ENCODE peak calls at places on chromosome 1, in seven cellular contexts. M, W, N, X, B, K and R are unnamed samples.

GRCh38 chr1:204128964-204129896 is 22.6 kb downstream of the ETNK2 start:
- DNase-seq in X (peak), B (peak), W (peak), M (peak), N (peak), K (peak), R (peak)

GRCh38 chr1:8463144-8463927 is 145.4 kb downstream of the SLC45A1 start:
- DNase-seq in N (no peak), B (peak), K (peak), W (no peak), M (peak), X (no peak), R (no peak)

GRCh38 chr1:228898582-228898992 is 163.3 kb downstream of the RHOU start:
- DNase-seq in M (no peak), X (no peak), K (no peak), W (no peak), B (no peak), N (no peak), R (no peak)

GRCh38 chr1:205925730-205926129 is 17.5 kb downstream of the SLC26A9 start:
- DNase-seq in B (peak), W (no peak), M (no peak), X (no peak), N (no peak), K (peak), R (peak)

GRCh38 chr1:37423810-37424209 is 50.6 kb upstream of the ZC3H12A start:
- DNase-seq in K (no peak), N (no peak), M (peak), W (no peak), X (no peak), B (no peak), R (no peak)

GRCh38 chr1:197919523-197920301 is 2.5 kb downstream of the LHX9 start:
- DNase-seq in B (no peak), M (no peak), K (no peak), N (peak), W (no peak), X (no peak), R (no peak)

GRCh38 chr1:248691567-248692155 is 10.9 kb downstream of the OR14I1 start:
- DNase-seq in N (no peak), K (no peak), B (no peak), W (no peak), X (no peak), M (no peak), R (no peak)

GRCh38 chr1:72285074-72285425 is 2.7 kb upstream of the NEGR1 start:
- DNase-seq in W (no peak), B (no peak), K (no peak), N (no peak), M (no peak), X (no peak), R (peak)

GRCh38 chr1:27858072-27858948 is 14.0 kb upstream of the THEMIS2 start:
- DNase-seq in X (peak), N (peak), B (peak), M (peak), W (peak), K (peak), R (peak)

GRCh38 chr1:10178602-10179407 is 31.6 kb upstream of the KIF1B start:
- DNase-seq in W (no peak), N (peak), X (peak), M (no peak), B (no peak), K (no peak), R (no peak)

GRCh38 chr1:15618685-15619525 is 1.6 kb downstream of the DDI2 start:
- DNase-seq in X (no peak), B (peak), K (peak), W (no peak), N (no peak), M (no peak), R (peak)

GRCh38 chr1:181116819-181117390 is 28.4 kb downstream of the IER5 start:
- DNase-seq in N (no peak), X (no peak), W (no peak), B (no peak), M (no peak), K (no peak), R (no peak)

GRCh38 chr1:53766766-53767409 is 27.9 kb upstream of the GLIS1 start:
- DNase-seq in X (no peak), M (no peak), K (peak), N (no peak), W (no peak), B (peak), R (no peak)

GRCh38 chr1:232978091-232978634 is 27.8 kb downstream of the NTPCR start:
- DNase-seq in N (no peak), X (no peak), W (no peak), M (no peak), B (peak), K (peak), R (no peak)

GRCh38 chr1:218735436-218735835 is 390.3 kb downstream of the TGFB2 start:
- DNase-seq in B (peak), K (no peak), W (no peak), N (no peak), X (no peak), M (no peak), R (no peak)

GRCh38 chr1:62590255-62590969 is 6.9 kb upstream of the ANGPTL3 start:
- DNase-seq in W (no peak), N (no peak), X (no peak), M (no peak), B (no peak), K (no peak), R (no peak)

GRCh38 chr1:107557095-107557494 is 407.9 kb downstream of the VAV3 start:
- DNase-seq in X (no peak), K (no peak), B (no peak), N (no peak), M (no peak), W (no peak), R (no peak)

GRCh38 chr1:119594386-119594785 is 53.7 kb downstream of the ZNF697 start:
- DNase-seq in M (no peak), K (no peak), N (no peak), B (no peak), W (no peak), X (no peak), R (no peak)

GRCh38 chr1:104795931-104796330 is 1046.2 kb downstream of the AMY1C start:
- DNase-seq in M (no peak), B (no peak), N (no peak), W (no peak), X (no peak), K (no peak), R (no peak)

GRCh38 chr1:244614879-244615278 is 38.0 kb upstream of the DESI2 start:
- DNase-seq in B (no peak), X (no peak), K (no peak), M (peak), W (no peak), N (no peak), R (no peak)

GRCh38 chr1:15173863-15174614 is 20.5 kb downstream of the TMEM51 start:
- DNase-seq in B (no peak), N (no peak), K (no peak), W (no peak), X (no peak), M (no peak), R (no peak)

GRCh38 chr1:234499119-234500039 is 20.4 kb upstream of the TARBP1 start:
- DNase-seq in B (peak), N (peak), M (peak), X (no peak), K (peak), W (peak), R (peak)

GRCh38 chr1:47930215-47930885 is 66.8 kb downstream of the TRABD2B start:
- DNase-seq in M (no peak), N (no peak), B (no peak), K (no peak), W (no peak), X (no peak), R (no peak)

GRCh38 chr1:221806236-221806635 is 64.3 kb upstream of the DUSP10 start:
- DNase-seq in B (no peak), X (no peak), N (no peak), M (no peak), W (no peak), K (no peak), R (no peak)

GRCh38 chr1:221800831-221801610 is 59.1 kb upstream of the DUSP10 start:
- DNase-seq in M (no peak), N (no peak), K (no peak), X (no peak), W (no peak), B (no peak), R (no peak)

GRCh38 chr1:221806984-221807383 is 65.1 kb upstream of the DUSP10 start:
- DNase-seq in K (no peak), X (no peak), B (no peak), W (no peak), M (no peak), N (no peak), R (no peak)

GRCh38 chr1:221801773-221802516 is 60.1 kb upstream of the DUSP10 start:
- DNase-seq in W (no peak), X (no peak), B (peak), N (no peak), K (peak), M (peak), R (no peak)

GRCh38 chr1:221804303-221804702 is 62.4 kb upstream of the DUSP10 start:
- DNase-seq in X (no peak), K (no peak), B (no peak), W (no peak), M (no peak), N (no peak), R (no peak)
- H3K18ac ChIP-seq in X (no peak), K (no peak), B (no peak), W (no peak), M (no peak), N (no peak), R (no peak)

GRCh38 chr1:86914998-86915736 is 732 bp downstream of the HS2ST1 start:
- DNase-seq in X (no peak), W (peak), N (peak), B (peak), K (peak), M (peak), R (peak)

GRCh38 chr1:86913399-86913895 is 479 bp downstream of the SELENOF start:
- DNase-seq in X (no peak), N (no peak), M (no peak), K (peak), B (peak), W (no peak), R (peak)

GRCh38 chr1:86912501-86912900 is 1.4 kb downstream of the SELENOF start:
- DNase-seq in K (peak), W (no peak), N (no peak), M (no peak), X (no peak), B (peak), R (no peak)

GRCh38 chr1:86914635-86914997 is at the start of gene HS2ST1:
- DNase-seq in X (no peak), K (no peak), N (no peak), M (no peak), B (no peak), W (no peak), R (no peak)

GRCh38 chr1:86913896-86914634 is at the start of gene SELENOF:
- DNase-seq in B (peak), K (peak), N (peak), M (peak), X (peak), W (peak), R (peak)
- H3K18ac ChIP-seq in B (peak), K (peak), N (peak), M (peak), X (peak), W (peak), R (peak)

DNA sequence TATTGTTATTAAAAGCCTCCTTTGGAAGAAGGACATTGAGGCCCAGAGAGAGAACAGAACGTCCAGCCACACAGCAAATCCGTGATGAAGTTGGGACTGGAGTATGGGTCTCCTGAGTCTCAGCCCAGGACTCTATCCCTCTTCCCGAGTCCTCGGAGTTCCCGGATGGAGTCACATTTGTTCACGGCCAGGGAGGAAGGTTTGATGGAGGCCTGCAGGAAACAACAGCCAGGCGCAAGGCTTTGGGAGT is 357 bp upstream of the TXLNA start:
- DNase-seq in B (no peak), K (no peak), N (no peak), M (no peak), W (no peak), X (no peak), R (no peak)
- H3K18ac ChIP-seq in B (peak), K (peak), N (peak), M (no peak), W (no peak), X (peak), R (no peak)

GRCh38 chr1:151192047-151192446 is 2.0 kb upstream of the VPS72 start:
- DNase-seq in M (no peak), W (no peak), B (no peak), X (no peak), K (no peak), N (no peak), R (no peak)

GRCh38 chr1:151196292-151196800 is 2.0 kb upstream of the PIP5K1A start:
- DNase-seq in N (peak), W (peak), K (peak), X (no peak), B (peak), M (peak), R (peak)

GRCh38 chr1:151193856-151194255 is 3.9 kb upstream of the VPS72 start:
- DNase-seq in N (no peak), B (no peak), X (no peak), W (no peak), K (no peak), M (no peak), R (no peak)

GRCh38 chr1:151189638-151190445 is at the start of gene VPS72:
- DNase-seq in N (peak), K (peak), B (peak), M (peak), W (peak), X (peak), R (peak)

DNA sequence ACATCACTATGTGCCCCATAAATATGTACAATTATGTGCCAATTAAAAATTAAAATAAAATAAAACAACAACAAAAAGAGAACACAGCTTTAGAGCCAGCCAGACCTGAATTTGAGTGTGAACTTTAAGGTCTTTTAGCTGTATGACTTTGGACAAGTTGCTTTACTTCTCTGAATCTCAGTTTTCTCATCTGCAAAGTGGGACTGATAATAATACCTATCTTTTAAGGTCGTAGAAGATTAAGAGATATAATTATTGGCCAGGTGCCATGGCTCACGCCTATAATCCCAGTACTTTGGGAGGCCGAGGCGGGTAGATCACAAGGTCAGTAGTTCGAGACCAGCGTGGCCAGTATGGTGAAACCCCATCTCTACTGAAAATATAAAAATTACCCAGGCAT is 3.3 kb upstream of the VPS72 start:
- DNase-seq in N (no peak), X (no peak), K (no peak), B (no peak), W (no peak), M (no peak), R (no peak)
- H3K18ac ChIP-seq in N (no peak), X (no peak), K (no peak), B (no peak), W (no peak), M (no peak), R (no peak)

DNA sequence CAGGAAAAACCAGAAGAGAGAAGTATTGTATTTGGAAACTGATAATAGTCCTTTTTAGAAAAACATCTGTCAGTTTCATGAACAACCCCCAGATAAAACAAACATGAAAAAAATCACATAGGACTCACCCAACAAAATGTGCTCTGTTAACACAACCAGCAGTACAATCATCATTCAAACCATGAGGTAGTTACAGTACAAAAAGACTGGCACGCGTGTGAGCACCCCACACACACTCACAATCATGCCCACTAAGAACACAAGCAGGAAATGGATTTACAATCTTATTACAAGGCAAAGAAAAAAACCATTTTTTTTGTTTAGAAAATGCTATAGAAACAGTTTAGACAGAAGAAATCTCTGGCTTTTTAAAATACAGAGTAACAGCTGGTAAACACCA is 179.9 kb downstream of the CDC7 start:
- DNase-seq in B (no peak), K (no peak), W (no peak), X (no peak), N (no peak), M (no peak), R (no peak)
- H3K18ac ChIP-seq in B (no peak), K (no peak), W (no peak), X (no peak), N (no peak), M (no peak), R (no peak)